ENCODE peak calls at places on chromosomes 6 and 20, in eight cellular contexts. F is activated CD4-positive, alpha-beta T cell treated with anti-CD3 and anti-CD28 coated beads, Interleukin-2, amount 10 ng/mL, durations not matched to agents 7 days and 5 days; M is endodermal cell; V is stimulated activated effector memory CD8-positive, alpha-beta T cell treated with anti-CD3 and anti-CD28 coated beads, Interleukin-12 subunit alpha, Interleukin-12 subunit beta, amount 100 ng/mL, for 72 hours; X is left cardiac atrium; N is activated T-cell treated with anti-CD3 and anti-CD28 coated beads, Interleukin-2, amount 50 U/mL, for 4 hours; Q is CD8-positive, alpha-beta T cell; T is fibroblast of the conjunctiva. K is an unnamed sample.

GRCh38 chr20:47720636-47721427 is 64.4 kb downstream of the SULF2 start:
- DNase-seq in M (peak; percentile 62), F (no peak), Q (no peak), V (no peak), X (no peak), T (peak; percentile 37), N (no peak), K (no peak)

GRCh38 chr20:37282558-37282957 is 6.9 kb upstream of the MANBAL start:
- DNase-seq in T (peak; percentile 69), X (no peak), N (no peak), Q (no peak), V (no peak), F (no peak), M (peak; percentile 59), K (no peak)

GRCh38 chr6:134911532-134911931 is 38.4 kb downstream of the ALDH8A1 start:
- DNase-seq in N (no peak), F (no peak), V (no peak), T (peak; percentile 16), M (no peak), Q (no peak), X (no peak), K (no peak)

GRCh38 chr6:169529931-169530761 is 171.7 kb downstream of the WDR27 start:
- DNase-seq in Q (no peak), X (no peak), V (peak; percentile 54), F (peak; percentile 37), T (peak; percentile 65), M (no peak), N (no peak), K (no peak)

GRCh38 chr6:105209950-105210706 is 30.3 kb upstream of the POPDC3 start:
- DNase-seq in Q (no peak), T (peak; percentile 37), N (no peak), M (no peak), V (no peak), F (no peak), X (no peak), K (no peak)

GRCh38 chr6:149990672-149991402 is 27.1 kb downstream of the ULBP1 start:
- DNase-seq in T (no peak), M (peak; percentile 82), V (peak; percentile 66), X (no peak), F (peak; percentile 27), N (no peak), Q (no peak), K (no peak)

GRCh38 chr6:3751730-3752537 is 421 bp upstream of the PXDC1 start:
- DNase-seq in T (peak; percentile 89), V (peak; percentile 74), N (peak; percentile 59), Q (peak; percentile 46), F (peak; percentile 54), X (peak; percentile 94), M (peak; percentile 92), K (peak; percentile 36)

GRCh38 chr6:158660331-158660730 is 10.5 kb downstream of the SYTL3 start:
- DNase-seq in X (no peak), N (peak; percentile 45), T (no peak), M (peak; percentile 75), V (no peak), Q (peak; percentile 43), F (peak; percentile 61), K (peak; percentile 56)

GRCh38 chr6:5569491-5569890 is 308.2 kb downstream of the FARS2 start:
- DNase-seq in M (no peak), T (no peak), N (no peak), V (no peak), X (no peak), F (no peak), Q (no peak), K (no peak)

GRCh38 chr6:43276180-43277082 is 21.6 kb upstream of the SLC22A7 start:
- DNase-seq in X (no peak), F (peak; percentile 60), V (no peak), Q (peak; percentile 32), N (no peak), T (no peak), M (peak; percentile 72), K (peak; percentile 62)

GRCh38 chr6:150987855-150988484 is 122.5 kb downstream of the MTHFD1L start:
- DNase-seq in Q (no peak), V (no peak), T (no peak), F (no peak), N (no peak), X (no peak), M (no peak), K (no peak)

GRCh38 chr6:3693879-3694278 is 57.6 kb downstream of the PXDC1 start:
- DNase-seq in X (no peak), N (no peak), Q (no peak), M (no peak), T (no peak), F (no peak), V (no peak), K (no peak)

GRCh38 chr6:100833972-100834574 is 47.1 kb downstream of the ASCC3 start:
- DNase-seq in V (no peak), F (no peak), M (no peak), N (no peak), Q (no peak), T (no peak), X (no peak), K (no peak)

GRCh38 chr6:157405986-157406385 is 25.0 kb downstream of the ZDHHC14 start:
- DNase-seq in X (peak; percentile 44), N (no peak), F (no peak), Q (no peak), M (no peak), V (no peak), T (no peak), K (no peak)

GRCh38 chr6:125888989-125889656 is 67.4 kb upstream of the HINT3 start:
- DNase-seq in X (no peak), F (peak; percentile 22), N (no peak), Q (no peak), M (peak; percentile 70), T (no peak), V (no peak), K (no peak)

GRCh38 chr6:106730264-106730663 is 100.9 kb downstream of the QRSL1 start:
- DNase-seq in X (no peak), Q (no peak), N (no peak), T (no peak), V (no peak), M (no peak), F (no peak), K (no peak)

GRCh38 chr20:32979201-32979998 is 24.8 kb downstream of the SUN5 start:
- DNase-seq in V (no peak), F (no peak), N (no peak), T (no peak), M (peak; percentile 39), Q (no peak), X (no peak), K (no peak)

GRCh38 chr20:48668451-48668946 is 159.3 kb downstream of the PREX1 start:
- DNase-seq in X (no peak), M (no peak), N (no peak), T (peak; percentile 18), Q (no peak), F (no peak), V (no peak), K (no peak)

GRCh38 chr20:57266251-57267157 is at the start of gene BMP7:
- DNase-seq in N (no peak), F (no peak), T (no peak), Q (no peak), M (peak; percentile 90), X (no peak), V (no peak), K (no peak)

GRCh38 chr6:154370545-154370944 is 13.9 kb upstream of the IPCEF1 start:
- DNase-seq in T (peak; percentile 30), M (peak; percentile 54), X (no peak), N (no peak), F (peak; percentile 18), Q (no peak), V (no peak), K (peak; percentile 25)

GRCh38 chr6:143136647-143137046 is 76.0 kb downstream of the AIG1 start:
- DNase-seq in Q (no peak), V (no peak), F (no peak), T (no peak), M (peak; percentile 53), X (no peak), N (no peak), K (peak; percentile 5)

GRCh38 chr6:80744213-80744612 is 637.7 kb downstream of the BCKDHB start:
- DNase-seq in Q (no peak), V (no peak), T (no peak), M (no peak), N (no peak), X (no peak), F (no peak), K (no peak)

GRCh38 chr6:110756817-110757216 is 58.5 kb downstream of the CDK19 start:
- DNase-seq in X (no peak), M (no peak), N (no peak), F (no peak), T (no peak), V (no peak), Q (no peak), K (no peak)

GRCh38 chr6:151400473-151400872 is 9.1 kb upstream of the ZBTB2 start:
- DNase-seq in N (no peak), V (no peak), T (no peak), F (no peak), M (no peak), X (no peak), Q (no peak), K (no peak)

GRCh38 chr6:138086573-138087196 is 20.5 kb downstream of the PERP start:
- DNase-seq in T (no peak), V (no peak), X (no peak), N (no peak), M (peak; percentile 92), Q (no peak), F (no peak), K (no peak)